ENCODE peak calls at places on chromosomes 6 and 20, in ten cellular contexts. P is heart left ventricle; C is uterus; V is vagina; J is kidney; N is right lobe of liver; D is fibroblast of the aortic adventitia; T is stomach; S is naive thymus-derived CD4-positive, alpha-beta T cell; G is astrocyte of the spinal cord. R is an unnamed sample.

GRCh38 chr20:61969806-61970205 is 95.9 kb downstream of the TAF4 start:
- DNase-seq in S (no peak), V (no peak), T (no peak), P (no peak), G (no peak), C (no peak), D (no peak), N (no peak), J (no peak), R (no peak)

GRCh38 chr6:140897349-140897748 is 1235.4 kb upstream of the GJE1 start:
- DNase-seq in S (no peak), C (no peak), N (no peak), T (no peak), P (no peak), J (no peak), D (peak), V (no peak), G (no peak), R (no peak)

GRCh38 chr6:43723737-43724295 is 36.2 kb upstream of the MRPS18A start:
- DNase-seq in J (peak), G (peak), P (peak), V (no peak), S (peak), N (peak), C (peak), T (peak), D (peak), R (peak)

GRCh38 chr6:116190550-116190949 is 63.3 kb downstream of the TSPYL4 start:
- DNase-seq in C (no peak), N (no peak), G (peak), S (no peak), V (no peak), D (peak), T (no peak), P (no peak), J (no peak), R (no peak)

GRCh38 chr6:85923013-85923430 is 280.3 kb upstream of the SYNCRIP start:
- DNase-seq in S (no peak), G (peak), D (peak), N (no peak), C (no peak), P (no peak), J (no peak), V (no peak), T (no peak), R (no peak)

GRCh38 chr20:39885975-39886649 is 802.9 kb downstream of the MAFB start:
- DNase-seq in P (peak), T (peak), D (peak), S (no peak), G (peak), V (no peak), C (peak), J (peak), N (peak), R (peak)

GRCh38 chr6:10383312-10384063 is 31.4 kb downstream of the TFAP2A start:
- DNase-seq in G (no peak), T (no peak), C (no peak), J (peak), N (no peak), P (no peak), D (no peak), V (no peak), S (no peak), R (no peak)

GRCh38 chr20:62388839-62389600 is 2.1 kb downstream of the RPS21 start:
- DNase-seq in N (no peak), C (no peak), P (no peak), S (no peak), T (no peak), J (no peak), G (no peak), D (no peak), V (no peak), R (no peak)

GRCh38 chr6:152094992-152095592 is 287.6 kb downstream of the ESR1 start:
- DNase-seq in S (no peak), T (peak), J (peak), V (no peak), D (peak), C (peak), G (peak), N (no peak), P (peak), R (peak)

GRCh38 chr6:16854986-16855385 is 93.7 kb upstream of the ATXN1 start:
- DNase-seq in D (no peak), G (peak), V (no peak), C (no peak), P (no peak), J (no peak), N (no peak), T (no peak), S (no peak), R (no peak)

GRCh38 chr6:45436544-45437440 is 59.1 kb upstream of the SUPT3H start:
- DNase-seq in C (no peak), J (no peak), T (no peak), N (no peak), D (peak), P (no peak), V (no peak), S (no peak), G (peak), R (no peak)

GRCh38 chr6:98146656-98147055 is 687.7 kb upstream of the POU3F2 start:
- DNase-seq in T (no peak), V (no peak), C (no peak), N (no peak), S (no peak), D (no peak), P (no peak), G (peak), J (no peak), R (no peak)

GRCh38 chr6:118899948-118900347 is 6.0 kb downstream of the ASF1A start:
- DNase-seq in S (no peak), V (no peak), G (no peak), N (no peak), T (no peak), J (no peak), D (no peak), P (no peak), C (no peak), R (no peak)

GRCh38 chr6:167501831-167502385 is 177.0 kb downstream of the TTLL2 start:
- DNase-seq in G (peak), N (peak), D (no peak), C (no peak), P (no peak), V (no peak), T (peak), J (no peak), S (no peak), R (no peak)

GRCh38 chr6:85673198-85674139 is 30.8 kb upstream of the SYNCRIP start:
- DNase-seq in P (no peak), T (no peak), N (peak), G (no peak), V (no peak), D (no peak), J (no peak), C (no peak), S (no peak), R (no peak)

GRCh38 chr6:133857696-133858095 is 31.2 kb upstream of the TCF21 start:
- DNase-seq in D (no peak), N (no peak), V (no peak), C (no peak), S (no peak), G (no peak), J (no peak), T (no peak), P (no peak), R (no peak)

GRCh38 chr6:118704911-118705310 is 53.5 kb upstream of the CEP85L start:
- DNase-seq in V (no peak), S (no peak), G (peak), N (no peak), C (no peak), T (no peak), J (no peak), D (no peak), P (no peak), R (no peak)

GRCh38 chr20:9200620-9201019 is 131.7 kb downstream of the PLCB4 start:
- DNase-seq in V (no peak), S (no peak), P (no peak), C (no peak), J (no peak), G (peak), T (no peak), N (no peak), D (peak), R (no peak)

GRCh38 chr6:158008894-158009891 is 27.5 kb downstream of the SYNJ2 start:
- DNase-seq in J (peak), N (peak), P (peak), G (peak), C (peak), S (peak), T (no peak), V (no peak), D (peak), R (peak)

GRCh38 chr20:10696650-10697049 is 22.9 kb upstream of the JAG1 start:
- DNase-seq in G (no peak), T (no peak), J (no peak), C (no peak), D (no peak), S (no peak), P (no peak), N (peak), V (no peak), R (no peak)

GRCh38 chr6:69164564-69165252 is 529.6 kb downstream of the ADGRB3 start:
- DNase-seq in D (peak), V (no peak), T (no peak), N (no peak), J (no peak), P (no peak), G (no peak), C (no peak), S (no peak), R (no peak)

GRCh38 chr6:15674690-15675386 is 12.0 kb upstream of the DTNBP1 start:
- DNase-seq in J (no peak), N (no peak), T (no peak), D (no peak), C (no peak), V (no peak), G (no peak), P (no peak), S (no peak), R (no peak)

GRCh38 chr6:87669051-87669450 is 33.0 kb downstream of the AKIRIN2 start:
- DNase-seq in N (no peak), D (no peak), J (no peak), G (no peak), V (no peak), T (no peak), P (no peak), S (no peak), C (no peak), R (no peak)

GRCh38 chr20:328596-329324 is 3.4 kb downstream of the SOX12 start:
- DNase-seq in P (no peak), D (no peak), N (no peak), T (no peak), J (no peak), V (no peak), S (peak), G (no peak), C (no peak), R (no peak)

GRCh38 chr6:75446278-75446880 is 47.2 kb downstream of the FILIP1 start:
- DNase-seq in N (no peak), T (no peak), S (no peak), G (no peak), P (no peak), V (no peak), J (no peak), D (no peak), C (no peak), R (no peak)

DNA sequence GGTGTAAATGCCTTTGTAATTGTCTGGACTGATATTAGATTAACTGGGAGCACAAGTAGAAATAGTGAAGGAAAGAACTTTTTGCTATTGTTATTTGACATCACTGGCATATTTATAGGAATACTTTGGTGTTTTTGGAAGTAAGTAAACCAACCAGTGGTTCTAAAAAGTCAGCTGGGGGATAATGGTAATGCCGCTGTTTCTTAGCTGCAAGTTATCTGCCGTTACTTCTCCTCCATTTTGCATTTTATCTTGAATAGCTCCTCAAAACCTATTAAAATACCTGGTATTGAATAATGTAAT is 3.8 kb downstream of the PTPN1 start:
- DNase-seq in V (no peak), N (no peak), G (no peak), J (no peak), T (no peak), C (no peak), S (no peak), P (no peak), D (no peak), R (no peak)
- H3K4me3 ChIP-seq in V (no peak), N (no peak), G (no peak), J (no peak), T (no peak), C (no peak), S (no peak), P (no peak), D (no peak), R (no peak)

GRCh38 chr20:59044295-59044694 is 1.7 kb upstream of the PRELID3B start:
- DNase-seq in D (no peak), J (no peak), V (no peak), N (no peak), S (no peak), C (no peak), P (no peak), G (no peak), T (no peak), R (no peak)

GRCh38 chr20:59044796-59045195 is 2.2 kb upstream of the PRELID3B start:
- DNase-seq in G (no peak), D (no peak), J (no peak), T (no peak), C (no peak), S (no peak), V (no peak), P (no peak), N (no peak), R (no peak)

GRCh38 chr20:59042151-59042795 is at the start of gene PRELID3B:
- DNase-seq in P (no peak), J (no peak), C (no peak), S (no peak), T (no peak), D (peak), N (peak), V (no peak), G (no peak), R (peak)

GRCh38 chr20:59042796-59043621 is 423 bp upstream of the PRELID3B start:
- DNase-seq in T (peak), P (peak), V (no peak), C (peak), D (peak), S (peak), J (peak), G (peak), N (peak), R (peak)

DNA sequence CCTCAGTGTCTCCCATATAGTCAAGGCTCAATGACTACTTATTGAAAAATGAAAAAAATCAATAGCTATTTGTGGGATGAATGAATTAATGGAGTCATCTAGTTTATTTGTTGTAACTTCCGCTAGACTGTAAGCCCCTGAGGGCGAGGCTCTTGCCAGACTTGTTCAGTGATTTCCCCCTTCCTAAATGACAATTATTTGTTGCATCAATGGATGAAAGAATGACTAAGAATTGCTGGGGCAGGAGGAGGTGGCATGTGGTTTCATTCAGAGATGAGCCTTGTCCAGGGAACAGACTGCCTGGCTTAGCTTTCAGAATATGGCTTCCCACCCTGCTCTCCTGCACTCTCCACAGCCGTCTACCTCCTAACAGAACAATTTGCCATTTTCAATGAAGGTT is 1.1 kb upstream of the PRELID3B start:
- DNase-seq in T (no peak), V (no peak), G (no peak), C (no peak), S (no peak), P (no peak), D (no peak), J (no peak), N (no peak), R (no peak)
- H3K4me3 ChIP-seq in T (no peak), V (no peak), G (no peak), C (no peak), S (no peak), P (no peak), D (no peak), J (no peak), N (no peak), R (no peak)

GRCh38 chr6:42509765-42510164 is 54.1 kb upstream of the UBR2 start:
- DNase-seq in C (no peak), J (no peak), N (no peak), V (no peak), T (no peak), P (no peak), S (no peak), D (no peak), G (no peak), R (no peak)

GRCh38 chr6:42514746-42515145 is 49.1 kb upstream of the UBR2 start:
- DNase-seq in N (no peak), D (no peak), P (no peak), V (no peak), T (no peak), J (no peak), S (no peak), C (no peak), G (no peak), R (no peak)

GRCh38 chr6:42511803-42512422 is 51.9 kb upstream of the UBR2 start:
- DNase-seq in D (peak), J (no peak), N (no peak), S (no peak), T (no peak), V (no peak), P (no peak), G (peak), C (no peak), R (no peak)

GRCh38 chr6:42510795-42511194 is 53.0 kb upstream of the UBR2 start:
- DNase-seq in J (no peak), C (no peak), V (no peak), G (no peak), N (no peak), T (no peak), P (no peak), D (no peak), S (no peak), R (no peak)

DNA sequence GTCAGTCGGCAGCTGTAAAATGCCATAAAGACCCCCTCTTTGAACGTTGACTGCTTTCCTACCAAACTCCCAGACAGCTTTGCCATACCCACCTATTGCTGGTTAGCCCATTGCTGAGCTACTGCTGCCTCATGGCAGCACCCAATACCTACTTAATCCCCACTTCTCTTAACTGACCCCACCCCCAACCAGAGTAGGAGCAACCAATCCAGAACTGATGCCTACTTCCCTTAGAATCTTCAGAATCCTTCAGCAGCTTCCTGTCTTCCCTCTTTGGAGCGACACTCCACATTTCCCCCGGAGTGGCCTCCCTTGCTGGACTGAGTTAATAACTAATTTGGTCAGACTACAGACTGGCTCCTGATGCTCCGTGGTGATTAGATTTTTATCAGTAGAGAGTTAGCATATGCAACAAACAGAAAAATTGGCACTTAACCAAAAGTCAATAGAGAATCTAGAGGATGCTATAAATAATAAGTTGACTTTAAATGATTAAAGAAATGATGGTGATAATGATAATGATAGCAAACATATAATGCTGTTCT is 51.3 kb upstream of the UBR2 start:
- DNase-seq in S (no peak), P (no peak), D (no peak), C (no peak), T (no peak), J (no peak), N (no peak), V (no peak), G (no peak), R (no peak)
- H3K4me3 ChIP-seq in S (no peak), P (no peak), D (no peak), C (no peak), T (no peak), J (no peak), N (no peak), V (no peak), G (no peak), R (no peak)

GRCh38 chr6:117482240-117483003 is at the start of gene DCBLD1:
- DNase-seq in P (peak), S (peak), C (peak), G (peak), V (no peak), D (peak), N (peak), J (peak), T (peak), R (no peak)
- H3K4me3 ChIP-seq in P (peak), S (peak), C (peak), G (peak), V (peak), D (peak), N (peak), J (peak), T (peak), R (peak)

GRCh38 chr6:136787726-136788068 is 4.6 kb downstream of the MAP3K5 start:
- DNase-seq in S (no peak), N (peak), J (no peak), G (no peak), D (no peak), V (no peak), T (no peak), P (no peak), C (no peak), R (no peak)
- H3K4me3 ChIP-seq in S (peak), N (no peak), J (no peak), G (no peak), D (no peak), V (no peak), T (no peak), P (no peak), C (peak), R (no peak)

DNA sequence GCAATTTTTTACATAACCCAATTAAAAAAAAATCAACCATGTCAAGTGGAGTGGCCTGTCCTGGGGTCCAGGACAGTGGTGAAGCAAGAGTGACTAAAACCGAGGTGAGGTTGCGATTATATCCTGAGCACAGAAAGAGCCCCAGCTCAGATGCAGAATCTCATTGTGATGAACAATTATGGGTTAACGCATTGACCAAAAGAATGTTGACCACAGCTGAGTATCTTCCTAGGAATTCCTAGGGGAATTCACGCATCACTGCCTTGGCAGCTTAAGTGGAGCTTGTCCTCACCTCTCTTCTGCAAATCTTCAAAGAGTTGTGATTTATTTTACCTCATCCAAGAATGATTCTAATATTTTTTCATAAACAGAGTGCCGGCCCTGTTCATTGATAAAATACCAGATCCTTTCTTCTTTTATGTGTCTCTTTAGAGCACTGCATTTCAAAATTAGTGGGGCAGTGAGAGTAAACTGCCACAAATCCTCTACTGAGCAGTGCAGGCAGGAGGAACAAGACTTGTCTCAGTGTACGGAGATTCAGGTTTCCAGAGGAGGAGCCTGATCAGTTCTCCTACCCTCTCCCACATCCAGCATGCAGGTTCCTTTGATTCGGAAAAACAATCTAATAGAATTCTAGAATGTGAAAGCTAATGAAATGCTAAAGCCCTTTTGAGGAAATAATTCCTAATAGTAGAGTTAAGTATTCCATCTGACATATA is 60.1 kb upstream of the ZNF184 start:
- DNase-seq in T (no peak), C (no peak), G (peak), P (no peak), N (no peak), J (no peak), S (no peak), D (no peak), V (no peak), R (no peak)
- H3K4me3 ChIP-seq in T (no peak), C (no peak), G (no peak), P (no peak), N (no peak), J (no peak), S (no peak), D (no peak), V (no peak), R (no peak)

DNA sequence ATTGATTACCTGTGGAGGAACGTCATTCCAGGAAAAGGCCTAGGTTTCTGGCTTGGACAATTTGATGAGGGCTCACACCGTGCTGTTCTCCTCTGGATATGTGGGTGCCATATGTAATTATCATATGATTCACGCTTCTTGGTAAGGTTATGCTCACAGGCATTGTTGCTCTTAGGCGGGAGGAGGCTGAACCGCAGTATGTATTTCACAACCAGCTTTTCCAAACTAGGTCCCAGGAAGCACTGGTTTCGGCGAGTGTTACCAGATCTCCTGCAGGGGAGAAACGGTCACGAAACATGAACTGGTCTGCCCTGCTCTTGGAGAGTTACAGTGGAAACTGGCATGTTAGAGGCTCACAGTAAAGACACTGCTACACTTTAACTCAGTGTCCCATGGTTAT is 793 bp upstream of the FAM50B start:
- DNase-seq in D (no peak), S (no peak), N (peak), C (no peak), T (no peak), V (no peak), G (peak), J (no peak), P (no peak), R (no peak)
- H3K4me3 ChIP-seq in D (no peak), S (peak), N (no peak), C (peak), T (peak), V (peak), G (no peak), J (peak), P (peak), R (peak)

R was measured in tibial nerve.